ENCODE peak calls at places on chromosome 15, in seven cellular contexts. K, H, P, W, T, F and Y are unnamed samples.
A peak's percentile ranks its signal among the peaks of the same experiment; 100 is the strongest.

GRCh38 chr15:90553248-90553745 is 23.6 kb downstream of the CRTC3 start:
- DNase-seq in K (no peak), H (peak; percentile 81), P (no peak), W (no peak), T (no peak), F (peak; percentile 75), Y (no peak)

GRCh38 chr15:83626171-83626802 is 27.6 kb upstream of the ADAMTSL3 start:
- DNase-seq in K (peak; percentile 67), H (no peak), P (no peak), W (no peak), T (no peak), F (no peak), Y (no peak)

GRCh38 chr15:78004919-78005634 is 72.4 kb downstream of the TBC1D2B start:
- DNase-seq in K (peak; percentile 12), H (peak; percentile 83), P (peak; percentile 79), W (no peak), T (no peak), F (peak; percentile 86), Y (no peak)

GRCh38 chr15:69609176-69609575 is 156.6 kb downstream of the RPLP1 start:
- DNase-seq in K (peak; percentile 56), H (no peak), P (no peak), W (no peak), T (no peak), F (peak; percentile 58), Y (no peak)

GRCh38 chr15:57138260-57138895 is 219.9 kb downstream of the TCF12 start:
- DNase-seq in K (peak; percentile 41), H (no peak), P (no peak), W (peak; percentile 56), T (no peak), F (peak; percentile 80), Y (peak; percentile 16)

GRCh38 chr15:54582863-54583643 is 604.8 kb downstream of the UNC13C start:
- DNase-seq in K (no peak), H (no peak), P (no peak), W (no peak), T (peak; percentile 97), F (no peak), Y (no peak)

GRCh38 chr15:65156692-65157091 is 23.1 kb upstream of the PDCD7 start:
- DNase-seq in K (no peak), H (no peak), P (no peak), W (no peak), T (no peak), F (no peak), Y (no peak)

GRCh38 chr15:75356539-75356938 is 9.7 kb downstream of the NEIL1 start:
- DNase-seq in K (no peak), H (no peak), P (no peak), W (no peak), T (no peak), F (no peak), Y (no peak)

GRCh38 chr15:38624248-38625214 is 59.9 kb upstream of the RASGRP1 start:
- DNase-seq in K (peak; percentile 4), H (no peak), P (no peak), W (no peak), T (no peak), F (no peak), Y (no peak)

GRCh38 chr15:67006089-67007065 is 59.0 kb upstream of the SMAD3 start:
- DNase-seq in K (no peak), H (no peak), P (no peak), W (no peak), T (no peak), F (no peak), Y (no peak)

GRCh38 chr15:64856429-64857145 is 14.9 kb downstream of the PLEKHO2 start:
- DNase-seq in K (no peak), H (no peak), P (no peak), W (no peak), T (no peak), F (peak; percentile 64), Y (no peak)

GRCh38 chr15:60859996-60860494 is 369.1 kb downstream of the RORA start:
- DNase-seq in K (peak; percentile 67), H (peak; percentile 27), P (no peak), W (no peak), T (no peak), F (peak; percentile 12), Y (no peak)

GRCh38 chr15:53196235-53196634 is 406.1 kb upstream of the ONECUT1 start:
- DNase-seq in K (no peak), H (no peak), P (no peak), W (no peak), T (no peak), F (no peak), Y (no peak)

GRCh38 chr15:82539690-82540054 is 585 bp downstream of the RPS17 start:
- DNase-seq in K (no peak), H (no peak), P (no peak), W (peak; percentile 55), T (no peak), F (no peak), Y (no peak)

GRCh38 chr15:19944261-19944888 is 597.2 kb downstream of the GOLGA6L6 start:
- DNase-seq in K (no peak), H (no peak), P (no peak), W (peak; percentile 1), T (no peak), F (no peak), Y (no peak)

GRCh38 chr15:57567909-57568308 is 23.8 kb upstream of the MYZAP start:
- DNase-seq in K (no peak), H (no peak), P (no peak), W (no peak), T (no peak), F (no peak), Y (no peak)

GRCh38 chr15:31477851-31478250 is 151.2 kb downstream of the KLF13 start:
- DNase-seq in K (no peak), H (no peak), P (no peak), W (no peak), T (no peak), F (no peak), Y (no peak)

GRCh38 chr15:41799488-41799805 is 25.2 kb downstream of the MAPKBP1 start:
- DNase-seq in K (no peak), H (no peak), P (no peak), W (no peak), T (no peak), F (no peak), Y (no peak)

GRCh38 chr15:51801391-51801835 is 28.0 kb upstream of the TMOD3 start:
- DNase-seq in K (no peak), H (no peak), P (no peak), W (peak; percentile 52), T (no peak), F (peak; percentile 64), Y (peak; percentile 24)
- TF ChIP-seq CTCF in K (peak; percentile 57), H (peak; percentile 65), P (peak; percentile 35), W (peak; percentile 58), T (peak; percentile 51), F (peak; percentile 83), Y (peak; percentile 48)

GRCh38 chr15:76961277-76962010 is 29.9 kb downstream of the RCN2 start:
- DNase-seq in K (no peak), H (no peak), P (no peak), W (no peak), T (no peak), F (no peak), Y (no peak)
- TF ChIP-seq CTCF in K (no peak), H (no peak), P (no peak), W (no peak), T (no peak), F (peak; percentile 16), Y (no peak)

DNA sequence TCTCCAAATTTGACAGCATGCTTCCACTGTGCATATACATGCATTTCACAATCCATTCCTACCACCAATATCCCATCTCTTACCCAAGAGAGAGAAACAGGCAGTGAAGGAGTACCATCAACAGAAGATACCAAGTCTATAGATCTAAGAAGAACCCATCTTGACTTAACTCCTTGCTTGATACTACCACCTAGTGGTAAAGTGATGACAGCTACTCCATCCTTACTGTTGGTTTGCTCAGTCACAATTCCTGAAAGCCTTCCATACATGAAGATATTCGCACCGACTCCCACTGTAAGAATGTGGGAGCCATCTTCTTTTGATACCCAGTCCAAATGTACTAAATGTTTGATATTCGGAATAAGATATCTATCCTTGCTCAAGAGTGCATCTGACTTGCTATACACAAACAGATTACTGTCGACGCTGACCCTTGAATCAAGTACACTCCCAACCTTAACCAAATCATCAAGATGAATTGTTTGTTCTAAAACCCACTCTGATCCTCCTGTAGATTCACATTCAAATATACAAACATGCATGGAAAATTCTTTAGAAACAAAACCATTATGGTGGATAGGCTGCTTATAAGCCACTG is 123.1 kb downstream of the DMXL2 start:
- DNase-seq in K (peak; percentile 48), H (peak; percentile 15), P (no peak), W (peak; percentile 41), T (peak; percentile 55), F (peak; percentile 48), Y (peak; percentile 52)
- TF ChIP-seq CTCF in K (peak; percentile 80), H (peak; percentile 74), P (peak; percentile 28), W (peak; percentile 61), T (peak; percentile 75), F (peak; percentile 64), Y (peak; percentile 61)

GRCh38 chr15:99361541-99362185 is 110.4 kb downstream of the LRRC28 start:
- DNase-seq in K (peak; percentile 14), H (no peak), P (no peak), W (peak; percentile 12), T (no peak), F (peak; percentile 22), Y (no peak)
- TF ChIP-seq CTCF in K (peak; percentile 59), H (peak; percentile 56), P (no peak), W (peak; percentile 43), T (peak; percentile 33), F (peak; percentile 52), Y (no peak)

GRCh38 chr15:92078270-92078669 is 224.8 kb downstream of the SLCO3A1 start:
- DNase-seq in K (no peak), H (no peak), P (no peak), W (no peak), T (no peak), F (no peak), Y (no peak)

GRCh38 chr15:92077353-92078080 is 224.0 kb downstream of the SLCO3A1 start:
- DNase-seq in K (peak; percentile 59), H (no peak), P (peak; percentile 74), W (peak; percentile 55), T (peak; percentile 74), F (peak; percentile 65), Y (peak; percentile 71)

GRCh38 chr15:92079647-92080255 is 226.2 kb downstream of the SLCO3A1 start:
- DNase-seq in K (no peak), H (no peak), P (no peak), W (no peak), T (no peak), F (no peak), Y (no peak)

GRCh38 chr15:92076536-92076935 is 223.0 kb downstream of the SLCO3A1 start:
- DNase-seq in K (no peak), H (no peak), P (no peak), W (no peak), T (no peak), F (no peak), Y (no peak)

DNA sequence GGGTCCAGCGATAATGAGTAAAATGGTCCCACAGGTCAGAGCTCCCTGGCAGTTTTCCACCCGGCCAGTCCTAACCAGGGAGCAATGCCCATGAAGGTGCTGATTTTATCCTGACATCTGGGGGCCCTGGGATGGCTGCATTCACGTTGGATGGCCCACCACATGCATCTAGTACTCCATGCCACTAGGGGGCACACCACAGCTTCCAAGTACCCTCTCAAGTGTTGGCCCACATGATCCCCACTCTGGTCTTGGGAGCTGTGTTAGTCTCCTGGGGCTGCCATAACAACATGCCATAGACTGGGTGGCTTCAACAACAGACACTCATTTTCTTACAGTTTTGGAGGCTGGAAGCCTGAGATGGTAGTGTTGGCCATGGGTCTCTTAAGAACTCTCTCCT is 225.5 kb downstream of the SLCO3A1 start:
- DNase-seq in K (no peak), H (no peak), P (no peak), W (peak; percentile 49), T (no peak), F (no peak), Y (no peak)
- TF ChIP-seq CTCF in K (peak; percentile 41), H (peak; percentile 35), P (peak; percentile 29), W (peak; percentile 36), T (peak; percentile 43), F (peak; percentile 43), Y (no peak)